ENCODE peak calls at places on chromosomes 11 and 22, in four cellular contexts. One of them, this sample, is unnamed.

GRCh38 chr11:55793321-55793720 is 2.0 kb upstream of the OR5D14 start:
- DNase-seq in spleen: no peak
- DNase-seq in psoas muscle: no peak
- DNase-seq in DND-41: no peak
- DNase-seq in this sample: no peak

GRCh38 chr11:130433357-130433756 is 4.9 kb upstream of the ADAMTS8 start:
- DNase-seq in spleen: no peak
- DNase-seq in psoas muscle: no peak
- DNase-seq in DND-41: no peak
- DNase-seq in this sample: no peak

GRCh38 chr11:109894242-109894641 is 198.9 kb upstream of the ZC3H12C start:
- DNase-seq in spleen: no peak
- DNase-seq in psoas muscle: no peak
- DNase-seq in DND-41: no peak
- DNase-seq in this sample: no peak

GRCh38 chr22:35657571-35658312 is 9.5 kb downstream of the APOL6 start:
- DNase-seq in spleen: no peak
- DNase-seq in DND-41: no peak
- DNase-seq in psoas muscle: no peak
- DNase-seq in this sample: no peak

GRCh38 chr11:7604331-7604973 is 68.8 kb downstream of the CYB5R2 start:
- DNase-seq in DND-41: no peak
- DNase-seq in spleen: no peak
- DNase-seq in psoas muscle: no peak
- DNase-seq in this sample: no peak

GRCh38 chr11:133977067-133977681 is 20.4 kb upstream of the IGSF9B start:
- DNase-seq in psoas muscle: no peak
- DNase-seq in DND-41: no peak
- DNase-seq in spleen: no peak
- DNase-seq in this sample: no peak

GRCh38 chr11:3616721-3617460 is 24.9 kb downstream of the ART5 start:
- DNase-seq in spleen: peak; percentile 55
- DNase-seq in DND-41: no peak
- DNase-seq in psoas muscle: no peak
- DNase-seq in this sample: no peak

GRCh38 chr11:32870676-32871075 is 21.9 kb upstream of the QSER1 start:
- DNase-seq in DND-41: peak; percentile 45
- DNase-seq in spleen: no peak
- DNase-seq in psoas muscle: no peak
- DNase-seq in this sample: peak; percentile 22

GRCh38 chr11:13405220-13405619 is 57.8 kb downstream of the BTBD10 start:
- DNase-seq in DND-41: no peak
- DNase-seq in spleen: no peak
- DNase-seq in psoas muscle: no peak
- DNase-seq in this sample: no peak

GRCh38 chr11:124633355-124633754 is 10.7 kb downstream of the TBRG1 start:
- DNase-seq in spleen: no peak
- DNase-seq in DND-41: no peak
- DNase-seq in psoas muscle: no peak
- DNase-seq in this sample: no peak
- TF ChIP-seq CTCF in spleen: no peak
- TF ChIP-seq CTCF in DND-41: no peak
- TF ChIP-seq CTCF in psoas muscle: no peak
- TF ChIP-seq CTCF in this sample: no peak

GRCh38 chr22:37284807-37285355 is 2.6 kb downstream of the CYTH4 start:
- DNase-seq in psoas muscle: peak; percentile 73
- DNase-seq in DND-41: peak; percentile 58
- DNase-seq in spleen: peak; percentile 94
- DNase-seq in this sample: peak; percentile 72
- TF ChIP-seq CTCF in psoas muscle: no peak
- TF ChIP-seq CTCF in DND-41: no peak
- TF ChIP-seq CTCF in spleen: no peak
- TF ChIP-seq CTCF in this sample: no peak

GRCh38 chr22:42946551-42947198 is 68.3 kb downstream of the PACSIN2 start:
- DNase-seq in psoas muscle: no peak
- DNase-seq in spleen: no peak
- DNase-seq in DND-41: no peak
- DNase-seq in this sample: no peak

GRCh38 chr22:42945736-42946135 is 69.2 kb downstream of the PACSIN2 start:
- DNase-seq in DND-41: no peak
- DNase-seq in spleen: no peak
- DNase-seq in psoas muscle: no peak
- DNase-seq in this sample: no peak

GRCh38 chr22:42948205-42948804 is 66.6 kb downstream of the PACSIN2 start:
- DNase-seq in spleen: no peak
- DNase-seq in psoas muscle: no peak
- DNase-seq in DND-41: no peak
- DNase-seq in this sample: no peak

GRCh38 chr22:42949159-42949558 is 65.8 kb downstream of the PACSIN2 start:
- DNase-seq in DND-41: no peak
- DNase-seq in spleen: no peak
- DNase-seq in psoas muscle: peak; percentile 65
- DNase-seq in this sample: no peak

DNA sequence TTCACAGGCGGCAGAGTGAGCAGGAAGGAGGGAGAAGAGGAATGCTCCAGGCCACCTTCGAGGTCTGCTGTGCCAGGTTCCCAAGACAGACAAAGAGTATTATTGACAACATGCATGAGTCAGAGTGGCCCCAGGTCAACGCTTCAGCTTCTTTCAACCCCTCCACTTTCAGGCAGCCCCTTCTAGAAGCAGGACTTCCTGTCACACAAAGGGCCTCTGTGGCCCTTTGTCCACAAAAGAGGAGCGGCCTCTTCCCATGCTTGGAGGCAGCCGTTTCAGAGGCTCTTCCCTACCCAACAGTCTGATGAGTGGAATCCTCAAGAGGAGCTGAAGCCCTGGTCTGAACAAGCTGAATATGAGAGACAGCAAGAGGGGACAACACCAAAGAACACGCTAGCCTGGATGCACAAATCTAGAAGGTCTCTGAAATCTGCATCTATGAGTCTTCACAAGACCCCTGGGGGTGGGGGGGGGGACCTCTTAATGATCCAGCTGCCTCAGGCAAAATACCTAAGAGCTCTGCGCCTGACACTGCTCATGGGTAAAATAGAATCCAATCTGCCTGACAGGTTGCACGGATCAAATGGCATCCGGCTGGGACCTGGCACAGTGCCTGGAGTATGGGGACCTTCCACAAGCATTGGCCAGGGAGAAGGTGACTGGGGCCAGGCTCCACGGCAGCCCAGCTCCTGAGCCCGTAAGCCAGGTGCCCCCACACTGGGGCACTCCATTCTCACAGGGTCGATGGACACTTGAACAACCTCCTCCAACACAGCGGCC is 67.5 kb downstream of the PACSIN2 start:
- DNase-seq in psoas muscle: peak; percentile 82
- DNase-seq in spleen: no peak
- DNase-seq in DND-41: no peak
- DNase-seq in this sample: no peak
- TF ChIP-seq CTCF in psoas muscle: no peak
- TF ChIP-seq CTCF in spleen: no peak
- TF ChIP-seq CTCF in DND-41: no peak
- TF ChIP-seq CTCF in this sample: no peak

GRCh38 chr11:61827573-61828378 is at the start of gene FADS2:
- DNase-seq in psoas muscle: peak; percentile 88
- DNase-seq in DND-41: peak; percentile 96
- DNase-seq in spleen: peak; percentile 92
- DNase-seq in this sample: peak; percentile 55
- TF ChIP-seq CTCF in psoas muscle: no peak
- TF ChIP-seq CTCF in DND-41: peak; percentile 25
- TF ChIP-seq CTCF in spleen: no peak
- TF ChIP-seq CTCF in this sample: no peak

DNA sequence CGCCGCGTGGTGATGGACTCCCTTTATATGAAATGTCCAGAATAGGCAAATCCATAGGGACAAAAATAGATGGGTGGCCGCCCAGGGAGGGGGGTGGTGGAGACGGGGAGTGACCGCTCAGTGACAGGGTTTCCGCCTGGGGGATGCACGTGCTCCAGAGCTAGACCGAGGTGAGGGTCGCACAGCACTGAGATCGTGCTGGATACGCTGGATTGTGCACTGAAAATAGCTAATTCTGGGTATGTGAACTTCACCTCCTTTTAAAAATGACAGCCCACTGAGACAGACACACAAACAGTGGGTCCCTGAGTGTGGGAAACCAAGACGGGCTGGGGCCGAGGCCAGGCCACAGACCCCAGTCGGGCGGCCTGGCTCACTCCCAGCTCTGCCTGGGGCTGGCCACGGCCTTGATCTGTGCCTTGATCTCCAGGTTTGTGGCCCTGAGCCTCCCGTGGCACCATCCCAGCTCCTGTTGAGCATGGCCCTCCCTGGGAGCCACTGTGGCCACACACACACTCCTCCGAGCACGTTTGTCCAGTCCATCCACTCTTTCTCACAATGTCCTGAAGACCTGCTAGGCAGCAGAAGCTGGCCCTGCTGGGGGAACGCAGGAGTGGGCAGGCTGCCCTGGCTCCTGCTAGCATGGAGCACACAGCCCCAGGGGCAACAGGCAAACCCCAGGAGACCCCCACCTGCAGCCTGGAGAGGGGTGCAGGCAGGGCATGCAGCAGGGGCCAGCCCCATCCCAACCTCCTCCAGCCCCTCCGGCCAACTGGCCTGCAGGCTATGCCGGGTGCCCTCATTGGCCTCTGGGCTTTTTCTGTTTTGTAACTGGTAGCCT is 41.0 kb upstream of the TH start:
- DNase-seq in DND-41: no peak
- DNase-seq in spleen: peak; percentile 63
- DNase-seq in psoas muscle: peak; percentile 34
- DNase-seq in this sample: no peak
- TF ChIP-seq CTCF in DND-41: no peak
- TF ChIP-seq CTCF in spleen: no peak
- TF ChIP-seq CTCF in psoas muscle: no peak
- TF ChIP-seq CTCF in this sample: no peak

GRCh38 chr22:43363580-43364435 is 20.6 kb upstream of the SCUBE1 start:
- DNase-seq in spleen: no peak
- DNase-seq in psoas muscle: no peak
- DNase-seq in DND-41: no peak
- DNase-seq in this sample: no peak
- TF ChIP-seq CTCF in spleen: no peak
- TF ChIP-seq CTCF in psoas muscle: no peak
- TF ChIP-seq CTCF in DND-41: no peak
- TF ChIP-seq CTCF in this sample: no peak

DNA sequence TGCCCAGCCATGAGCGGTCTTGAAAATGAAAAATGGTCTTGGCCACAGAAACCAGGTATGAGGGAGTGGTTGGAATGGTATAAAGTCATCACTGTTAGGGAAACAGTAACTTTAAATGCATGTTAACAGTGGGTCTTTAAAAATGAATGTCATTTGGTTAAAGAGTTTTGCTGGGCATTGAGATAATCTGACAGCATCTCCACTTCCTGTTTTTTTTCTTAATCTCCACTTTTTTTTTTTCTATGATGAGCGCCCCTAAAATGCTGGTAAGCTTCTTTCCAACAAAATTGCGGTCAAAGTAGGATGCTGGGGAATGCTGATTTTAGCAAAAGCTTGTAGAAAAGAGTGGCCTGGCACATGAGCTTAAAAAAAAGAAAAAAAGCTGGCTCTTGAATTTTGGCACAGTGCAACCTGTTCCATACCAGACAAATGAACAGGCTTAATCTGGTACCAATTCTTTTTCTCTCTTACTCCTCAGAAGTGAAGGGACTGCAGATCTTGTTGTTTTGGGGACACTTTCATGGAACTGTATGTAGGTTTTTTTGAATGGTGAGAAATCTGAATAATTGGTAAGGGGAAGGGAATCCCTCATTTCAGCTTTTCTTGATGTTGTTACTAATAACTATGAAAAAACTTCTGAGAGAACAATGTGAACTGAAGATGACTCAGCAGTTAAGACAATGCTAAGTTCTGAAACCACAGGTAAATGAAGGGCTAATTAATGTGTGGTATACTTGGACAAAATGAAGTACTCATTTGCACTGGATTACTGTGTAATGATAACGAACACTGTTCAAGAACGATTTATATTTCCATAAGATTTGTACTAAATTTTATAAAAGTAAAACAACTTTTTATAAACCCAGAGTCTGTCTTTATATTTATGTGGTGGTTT is 3.1 kb upstream of the ARHGEF12 start:
- DNase-seq in DND-41: no peak
- DNase-seq in psoas muscle: no peak
- DNase-seq in spleen: no peak
- DNase-seq in this sample: no peak
- TF ChIP-seq CTCF in DND-41: no peak
- TF ChIP-seq CTCF in psoas muscle: no peak
- TF ChIP-seq CTCF in spleen: no peak
- TF ChIP-seq CTCF in this sample: no peak

DNA sequence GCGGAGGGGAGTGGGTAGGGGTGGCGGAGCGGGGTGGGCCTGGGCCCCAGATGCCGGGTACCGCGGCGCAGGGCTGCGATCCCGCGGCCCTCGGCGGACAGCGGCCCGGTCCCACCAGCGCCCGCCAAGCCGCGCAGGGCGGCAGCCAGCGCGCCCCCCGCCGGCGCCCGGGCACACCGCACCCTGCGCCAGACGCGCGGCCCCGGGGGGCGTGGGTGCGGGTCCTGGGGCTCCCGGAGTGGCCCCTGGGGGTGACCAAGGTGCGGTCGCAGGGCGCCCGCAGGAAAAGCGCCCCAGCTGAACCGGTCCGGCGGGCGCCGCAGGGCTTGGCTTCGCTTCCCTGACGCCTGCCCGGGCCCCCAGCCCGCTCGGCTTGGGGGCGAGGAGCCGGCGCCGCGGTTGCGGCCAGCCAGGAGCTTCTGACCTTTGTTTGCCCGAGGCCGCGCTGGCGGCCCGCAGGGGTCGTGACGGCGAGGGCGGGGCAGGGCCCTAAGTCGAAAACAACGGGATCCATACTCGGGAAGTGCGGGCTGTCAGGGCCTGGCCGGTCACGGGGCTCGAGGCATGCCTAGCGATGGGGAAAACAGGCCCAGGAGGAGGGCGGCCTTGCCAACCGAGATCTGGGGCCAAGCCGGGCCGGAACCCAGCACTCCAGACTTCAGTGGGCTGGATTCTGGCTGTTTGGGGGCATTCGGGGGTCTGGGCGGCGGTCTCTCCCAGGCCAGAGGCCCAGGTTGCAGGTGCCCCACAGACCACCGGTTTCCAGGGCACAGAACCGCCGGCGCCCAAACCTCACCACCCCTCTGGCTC is 581 bp upstream of the AP5B1 start:
- DNase-seq in spleen: peak; percentile 84
- DNase-seq in DND-41: no peak
- DNase-seq in psoas muscle: peak; percentile 60
- DNase-seq in this sample: no peak
- TF ChIP-seq CTCF in spleen: peak; percentile 50
- TF ChIP-seq CTCF in DND-41: peak; percentile 51
- TF ChIP-seq CTCF in psoas muscle: peak; percentile 41
- TF ChIP-seq CTCF in this sample: no peak

This sample was measured in CD4-positive, alpha-beta T cell.